ENCODE peak calls at places on chromosomes 11 and 22, in six cellular contexts. K is A549, E is cardiac muscle cell, Q is RWPE2, I is OCI-LY7, J is foreskin fibroblast. T is an unnamed sample.

GRCh38 chr11:5476184-5476819 is 12.2 kb upstream of the OR52D1 start:
- DNase-seq in I (peak; percentile 60), E (peak; percentile 74), J (peak; percentile 62), K (peak; percentile 65), Q (no peak), T (peak; percentile 64)

GRCh38 chr11:5380740-5381342 is 2.8 kb upstream of the OR51M1 start:
- DNase-seq in I (peak; percentile 61), E (peak; percentile 81), K (peak; percentile 63), J (peak; percentile 82), Q (no peak), T (peak; percentile 68)

GRCh38 chr11:113247231-113247630 is 67.2 kb upstream of the TTC12 start:
- DNase-seq in E (no peak), J (no peak), K (no peak), Q (no peak), I (no peak), T (no peak)

GRCh38 chr22:23193882-23194281 is 13.6 kb downstream of the BCR start:
- DNase-seq in E (no peak), I (no peak), J (no peak), K (no peak), Q (no peak), T (peak; percentile 41)

GRCh38 chr11:46520971-46521745 is 72.7 kb downstream of the AMBRA1 start:
- DNase-seq in E (no peak), Q (no peak), K (no peak), I (no peak), J (peak; percentile 69), T (peak; percentile 70)

GRCh38 chr11:98940913-98941312 is 79.8 kb upstream of the CNTN5 start:
- DNase-seq in K (no peak), J (no peak), I (no peak), Q (peak; percentile 61), E (peak; percentile 3), T (peak; percentile 78)

GRCh38 chr11:130602700-130603584 is 154.5 kb downstream of the ADAMTS15 start:
- DNase-seq in I (no peak), E (no peak), J (peak; percentile 39), Q (no peak), K (no peak), T (no peak)

GRCh38 chr11:59872076-59872475 is 5.8 kb upstream of the TCN1 start:
- DNase-seq in K (no peak), J (no peak), E (no peak), Q (no peak), I (no peak), T (no peak)

GRCh38 chr22:37331034-37331428 is 48.7 kb downstream of the CYTH4 start:
- DNase-seq in J (peak; percentile 84), Q (no peak), E (no peak), I (no peak), K (no peak), T (peak; percentile 75)

DNA sequence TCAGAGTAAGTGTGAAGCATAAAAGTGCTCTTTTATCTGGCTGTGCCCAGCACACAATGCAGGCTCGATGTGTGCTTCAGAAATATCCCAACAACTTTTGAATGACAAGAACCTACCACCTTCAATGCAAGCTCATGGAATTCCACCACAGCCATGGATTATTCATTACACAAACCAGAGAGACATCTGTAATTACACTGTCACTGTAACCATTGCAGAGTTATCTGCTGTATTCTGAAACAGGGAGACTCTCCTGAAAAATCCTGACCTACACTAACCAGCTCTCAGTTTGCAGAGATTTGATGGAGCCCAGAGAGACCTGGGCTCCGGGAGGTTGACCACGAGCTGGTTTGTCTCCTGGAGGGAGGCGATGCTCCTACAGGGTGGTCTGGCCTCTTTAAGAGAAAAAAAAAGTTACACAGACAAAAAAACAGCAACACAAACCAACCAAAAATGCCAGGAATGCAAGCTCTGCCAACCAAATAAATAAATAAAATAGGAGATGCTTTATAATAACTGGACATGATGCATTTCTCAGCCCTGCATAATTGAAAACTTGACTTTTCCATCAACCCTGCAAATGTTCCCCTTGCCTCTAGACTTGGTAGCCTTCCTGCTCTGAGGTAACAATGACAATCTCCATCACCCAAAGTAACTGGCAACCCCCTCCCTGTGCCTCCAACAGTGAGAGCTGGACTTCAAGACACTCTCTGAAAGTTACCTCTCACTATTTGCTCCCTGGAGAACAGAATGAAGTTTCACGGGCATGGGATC is 69.7 kb downstream of the ETS1 start:
- DNase-seq in J (peak; percentile 60), Q (no peak), K (no peak), I (peak; percentile 45), E (no peak), T (no peak)
- H3K4me3 ChIP-seq in J (peak overlapping the region; percentile 92), Q (no peak overlapping the region), K (no peak overlapping the region), I (peak overlapping the region; percentile 98), E (no peak overlapping the region), T (no peak overlapping the region)

DNA sequence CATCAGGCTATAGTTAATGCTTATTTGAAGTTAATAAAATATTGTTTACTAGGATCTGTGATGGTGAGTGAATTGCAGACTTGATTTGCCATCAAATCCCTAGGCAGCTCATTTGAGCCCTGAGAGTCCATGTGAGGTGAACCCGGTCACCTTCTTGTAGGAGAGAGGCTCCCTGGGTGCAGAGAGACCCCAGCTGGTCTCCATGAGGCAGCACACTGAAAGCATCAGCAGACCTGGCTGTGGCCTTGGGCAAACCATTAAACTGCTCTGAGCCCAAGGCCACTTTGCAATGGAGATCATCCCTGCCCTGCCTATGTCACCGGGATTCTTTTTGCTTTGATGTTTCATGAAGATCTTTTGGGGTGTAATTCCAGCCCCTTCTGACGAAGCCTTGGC is 125.2 kb downstream of the MICAL2 start:
- DNase-seq in Q (no peak), K (peak; percentile 38), J (peak; percentile 42), I (no peak), E (peak; percentile 59), T (no peak)
- TF ChIP-seq CTCF in Q (no peak), K (no peak), J (peak; percentile 8), I (no peak), E (peak; percentile 13), T (no peak)

GRCh38 chr11:110349109-110349996 is 52.9 kb upstream of the RDX start:
- DNase-seq in E (no peak), K (no peak), J (no peak), Q (no peak), I (no peak), T (no peak)
- H3K4me3 ChIP-seq in E (no peak overlapping the region), K (no peak overlapping the region), J (no peak overlapping the region), Q (no peak overlapping the region), I (no peak overlapping the region), T (no peak overlapping the region)

DNA sequence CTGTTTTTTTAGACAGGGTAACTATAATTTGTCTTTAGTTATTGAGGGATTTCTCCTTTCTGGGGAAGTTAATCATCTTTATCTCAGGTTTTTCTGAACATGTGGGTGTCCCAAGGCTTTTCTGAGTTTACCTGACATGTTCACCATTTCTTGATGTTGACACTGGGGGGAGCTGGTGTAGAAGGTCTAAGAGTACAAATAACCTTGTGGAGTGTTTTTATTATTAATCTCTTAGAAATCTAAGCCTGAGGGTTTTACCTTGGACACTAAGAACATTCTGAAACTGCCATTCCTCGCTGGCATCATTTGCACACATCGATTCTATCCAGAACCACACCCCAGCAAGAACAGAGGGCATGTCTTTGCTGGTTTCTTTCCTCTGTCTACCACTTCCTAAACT is 15.6 kb upstream of the C11orf91 start:
- DNase-seq in Q (no peak), K (peak; percentile 62), I (peak; percentile 36), J (peak; percentile 58), E (no peak), T (peak; percentile 78)
- TF ChIP-seq CTCF in Q (peak; percentile 62), K (peak; percentile 57), I (peak; percentile 74), J (peak; percentile 28), E (peak; percentile 50), T (peak; percentile 52)

DNA sequence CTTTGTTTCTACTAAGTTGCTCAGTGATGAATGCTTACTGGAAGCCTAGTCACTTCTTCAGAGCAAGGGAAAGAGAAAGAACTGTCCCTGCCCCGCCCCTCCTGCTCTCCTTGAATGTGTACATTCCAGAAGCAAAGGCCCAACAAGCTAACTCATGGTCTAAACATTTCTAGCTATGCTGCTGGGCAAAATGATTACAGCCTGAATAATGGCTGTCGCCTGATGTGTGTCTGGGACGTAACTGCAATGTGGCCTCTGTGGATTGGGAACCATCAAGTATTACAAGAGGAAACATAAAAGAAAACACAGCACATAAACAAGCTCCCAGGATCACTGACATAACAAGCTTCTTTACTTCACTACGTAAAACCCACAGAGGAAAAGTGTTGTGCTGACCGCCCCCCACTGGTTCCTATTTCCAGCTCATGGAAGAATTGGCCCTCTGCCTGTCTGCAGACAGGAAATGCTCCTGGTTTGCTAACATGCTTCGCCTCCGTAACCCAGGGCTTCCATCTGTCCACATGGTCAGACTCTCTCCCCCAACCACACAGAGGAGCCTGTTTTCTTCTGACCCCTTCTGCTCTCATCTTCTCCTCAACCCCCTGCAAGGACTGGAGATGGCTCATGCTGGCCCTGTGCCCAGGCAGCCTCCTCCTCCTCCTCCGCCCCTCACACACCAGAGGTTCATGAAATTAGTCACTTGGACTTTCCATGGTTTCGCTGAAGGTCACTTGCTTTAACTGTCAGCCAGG is 187.2 kb downstream of the MAML2 start:
- DNase-seq in E (no peak), K (peak; percentile 76), J (peak; percentile 95), Q (peak; percentile 84), I (no peak), T (peak; percentile 97)
- H3K4me3 ChIP-seq in E (no peak overlapping the region), K (no peak overlapping the region), J (peak overlapping the region; percentile 13), Q (no peak overlapping the region), I (no peak overlapping the region), T (no peak overlapping the region)

T was measured in epithelial cell of esophagus.